ENCODE peak calls at places on chromosomes 4 and X, in five cellular contexts. One of them, this sample, is unnamed.

GRCh38 chr4:15149234-15149841 is 147.1 kb downstream of the CPEB2 start:
- DNase-seq in Jurkat, Clone E6-1: no peak
- DNase-seq in left lung: no peak
- DNase-seq in iPS DF 6.9: no peak
- DNase-seq in pancreas: no peak
- DNase-seq in this sample: no peak

GRCh38 chr4:96164814-96165351 is 325.0 kb downstream of the PDHA2 start:
- DNase-seq in Jurkat, Clone E6-1: no peak
- DNase-seq in left lung: no peak
- DNase-seq in iPS DF 6.9: no peak
- DNase-seq in pancreas: no peak
- DNase-seq in this sample: no peak

GRCh38 chr4:185719493-185719843 is 92.5 kb downstream of the SORBS2 start:
- DNase-seq in Jurkat, Clone E6-1: no peak
- DNase-seq in left lung: no peak
- DNase-seq in iPS DF 6.9: no peak
- DNase-seq in pancreas: no peak
- DNase-seq in this sample: no peak

GRCh38 chr4:3710451-3711182 is 55.6 kb upstream of the ADRA2C start:
- DNase-seq in Jurkat, Clone E6-1: no peak
- DNase-seq in left lung: peak; percentile 22
- DNase-seq in iPS DF 6.9: no peak
- DNase-seq in pancreas: peak; percentile 53
- DNase-seq in this sample: no peak

GRCh38 chr4:165872443-165873297 is at the start of gene TLL1:
- DNase-seq in Jurkat, Clone E6-1: no peak
- DNase-seq in left lung: no peak
- DNase-seq in iPS DF 6.9: no peak
- DNase-seq in pancreas: no peak
- DNase-seq in this sample: no peak

GRCh38 chr4:109511414-109511813 is 48.6 kb upstream of the MCUB start:
- DNase-seq in Jurkat, Clone E6-1: no peak
- DNase-seq in left lung: no peak
- DNase-seq in iPS DF 6.9: no peak
- DNase-seq in pancreas: no peak
- DNase-seq in this sample: no peak

GRCh38 chr4:34676390-34676789 is 1567.9 kb downstream of the ARAP2 start:
- DNase-seq in Jurkat, Clone E6-1: no peak
- DNase-seq in left lung: no peak
- DNase-seq in iPS DF 6.9: no peak
- DNase-seq in pancreas: no peak
- DNase-seq in this sample: no peak

GRCh38 chr4:86482851-86483490 is 111.1 kb upstream of the PTPN13 start:
- DNase-seq in Jurkat, Clone E6-1: peak; percentile 45
- DNase-seq in left lung: no peak
- DNase-seq in iPS DF 6.9: peak; percentile 81
- DNase-seq in pancreas: no peak
- DNase-seq in this sample: no peak

GRCh38 chr4:54593795-54594194 is 64.0 kb upstream of the KIT start:
- DNase-seq in Jurkat, Clone E6-1: no peak
- DNase-seq in left lung: no peak
- DNase-seq in iPS DF 6.9: no peak
- DNase-seq in pancreas: no peak
- DNase-seq in this sample: no peak

GRCh38 chr4:5711479-5712184 is 631 bp downstream of the EVC start:
- DNase-seq in Jurkat, Clone E6-1: no peak
- DNase-seq in left lung: no peak
- DNase-seq in iPS DF 6.9: no peak
- DNase-seq in pancreas: peak; percentile 45
- DNase-seq in this sample: peak; percentile 28

GRCh38 chr4:148152868-148153630 is 289.2 kb downstream of the NR3C2 start:
- DNase-seq in Jurkat, Clone E6-1: no peak
- DNase-seq in left lung: no peak
- DNase-seq in iPS DF 6.9: no peak
- DNase-seq in pancreas: no peak
- DNase-seq in this sample: no peak

GRCh38 chrX:136694491-136695087 is 46.6 kb downstream of the CD40LG start:
- DNase-seq in Jurkat, Clone E6-1: peak; percentile 87
- DNase-seq in left lung: no peak
- DNase-seq in iPS DF 6.9: no peak
- DNase-seq in pancreas: no peak
- DNase-seq in this sample: no peak

GRCh38 chrX:7815166-7815565 is 27.8 kb upstream of the VCX start:
- DNase-seq in Jurkat, Clone E6-1: no peak
- DNase-seq in left lung: no peak
- DNase-seq in iPS DF 6.9: no peak
- DNase-seq in pancreas: no peak
- DNase-seq in this sample: no peak

GRCh38 chrX:11073411-11073810 is 37.7 kb upstream of the HCCS start:
- DNase-seq in Jurkat, Clone E6-1: no peak
- DNase-seq in left lung: no peak
- DNase-seq in iPS DF 6.9: no peak
- DNase-seq in pancreas: no peak
- DNase-seq in this sample: no peak

GRCh38 chr4:142407569-142407968 is 438.5 kb downstream of the INPP4B start:
- DNase-seq in Jurkat, Clone E6-1: no peak
- DNase-seq in left lung: no peak
- DNase-seq in iPS DF 6.9: no peak
- DNase-seq in pancreas: no peak
- DNase-seq in this sample: no peak

GRCh38 chr4:86294883-86295282 is 65.0 kb downstream of the MAPK10 start:
- DNase-seq in Jurkat, Clone E6-1: no peak
- DNase-seq in left lung: no peak
- DNase-seq in iPS DF 6.9: no peak
- DNase-seq in pancreas: no peak
- DNase-seq in this sample: no peak

GRCh38 chrX:96692454-96692853 is 7.8 kb downstream of the DIAPH2 start:
- DNase-seq in Jurkat, Clone E6-1: no peak
- DNase-seq in left lung: no peak
- DNase-seq in iPS DF 6.9: no peak
- DNase-seq in pancreas: no peak
- DNase-seq in this sample: no peak

GRCh38 chr4:77777135-77777777 is 41.9 kb downstream of the CNOT6L start:
- DNase-seq in Jurkat, Clone E6-1: no peak
- DNase-seq in left lung: no peak
- DNase-seq in iPS DF 6.9: no peak
- DNase-seq in pancreas: no peak
- DNase-seq in this sample: no peak

GRCh38 chrX:17547658-17548057 is 172.7 kb downstream of the NHS start:
- DNase-seq in Jurkat, Clone E6-1: no peak
- DNase-seq in left lung: peak; percentile 56
- DNase-seq in iPS DF 6.9: no peak
- DNase-seq in pancreas: peak; percentile 91
- DNase-seq in this sample: no peak

GRCh38 chr4:67533112-67533511 is 12.2 kb downstream of the CENPC start:
- DNase-seq in Jurkat, Clone E6-1: no peak
- DNase-seq in left lung: no peak
- DNase-seq in iPS DF 6.9: no peak
- DNase-seq in pancreas: no peak
- DNase-seq in this sample: no peak

GRCh38 chr4:36351082-36351666 is 69.8 kb downstream of the DTHD1 start:
- DNase-seq in Jurkat, Clone E6-1: peak; percentile 51
- DNase-seq in left lung: peak; percentile 61
- DNase-seq in iPS DF 6.9: peak; percentile 11
- DNase-seq in pancreas: peak; percentile 53
- DNase-seq in this sample: peak; percentile 10